ENCODE peak calls at places on chromosomes 7 and 10, in nine cellular contexts. J is dorsolateral prefrontal cortex, E is astrocyte, G is ovary, Q is K562, O is cardiac muscle cell, T is brain microvascular endothelial cell, M is tibial nerve, H is OCI-LY7. N is an unnamed sample.

GRCh38 chr10:72334196-72334831 is 20.4 kb downstream of the DNAJB12 start:
- DNase-seq in G (peak), T (peak), E (peak), H (no peak), M (no peak), J (peak), O (peak), Q (peak), N (no peak)

GRCh38 chr7:156673454-156673853 is 32.9 kb downstream of the RNF32 start:
- DNase-seq in E (no peak), H (no peak), M (no peak), J (no peak), G (no peak), O (no peak), T (no peak), Q (no peak), N (no peak)

GRCh38 chr10:6275022-6275997 is 72.6 kb downstream of the PFKFB3 start:
- DNase-seq in J (peak), M (peak), G (peak), T (peak), H (no peak), E (peak), Q (peak), O (no peak), N (peak)

GRCh38 chr7:155285423-155286220 is 12.1 kb upstream of the INSIG1 start:
- DNase-seq in J (no peak), T (no peak), E (no peak), M (no peak), G (no peak), O (no peak), Q (no peak), H (no peak), N (no peak)

GRCh38 chr7:8204674-8205377 is 57.1 kb downstream of the ICA1 start:
- DNase-seq in O (no peak), T (no peak), Q (no peak), J (no peak), E (no peak), G (no peak), H (no peak), M (no peak), N (no peak)

GRCh38 chr10:122445904-122446303 is 8.5 kb upstream of the ARMS2 start:
- DNase-seq in O (no peak), E (no peak), G (no peak), Q (no peak), J (no peak), M (no peak), H (no peak), T (no peak), N (no peak)

GRCh38 chr10:789831-790701 is 100.6 kb upstream of the DIP2C start:
- DNase-seq in O (no peak), H (no peak), J (no peak), M (no peak), T (no peak), Q (no peak), E (no peak), G (peak), N (no peak)

GRCh38 chr7:134329614-134330316 is 13.0 kb upstream of the SLC35B4 start:
- DNase-seq in J (no peak), M (no peak), H (no peak), Q (no peak), G (no peak), T (no peak), E (no peak), O (no peak), N (no peak)

GRCh38 chr7:51034531-51035264 is 252.0 kb upstream of the GRB10 start:
- DNase-seq in H (no peak), T (peak), J (no peak), Q (no peak), M (no peak), G (no peak), O (no peak), E (peak), N (no peak)

GRCh38 chr10:113133497-113133896 is 183.4 kb downstream of the TCF7L2 start:
- DNase-seq in H (no peak), Q (no peak), E (peak), O (no peak), J (no peak), M (no peak), T (peak), G (no peak), N (no peak)

GRCh38 chr7:20798081-20798693 is 11.5 kb upstream of the SP8 start:
- DNase-seq in T (no peak), E (no peak), Q (peak), G (no peak), M (no peak), H (no peak), J (no peak), O (peak), N (no peak)
- TF ChIP-seq CTCF in T (no peak), E (no peak), Q (peak), G (no peak), M (no peak), H (no peak), J (no peak), O (no peak), N (no peak)

GRCh38 chr7:124033093-124033806 is 383 bp upstream of the TMEM229A start:
- DNase-seq in J (peak), O (peak), E (no peak), G (peak), H (no peak), Q (no peak), T (no peak), M (no peak), N (no peak)

GRCh38 chr7:124032369-124033092 is at the start of gene TMEM229A:
- DNase-seq in E (peak), G (peak), H (no peak), O (peak), M (no peak), J (peak), T (peak), Q (no peak), N (no peak)

GRCh38 chr7:124031406-124031805 is 1.5 kb downstream of the TMEM229A start:
- DNase-seq in O (no peak), E (no peak), H (no peak), T (no peak), M (no peak), Q (no peak), J (no peak), G (no peak), N (no peak)

GRCh38 chr7:124030964-124031363 is 1.9 kb downstream of the TMEM229A start:
- DNase-seq in M (no peak), J (no peak), Q (no peak), O (no peak), E (no peak), G (no peak), H (no peak), T (no peak), N (no peak)

GRCh38 chr7:124031919-124032318 is 948 bp downstream of the TMEM229A start:
- DNase-seq in H (no peak), J (no peak), T (no peak), M (no peak), O (peak), Q (no peak), G (no peak), E (no peak), N (no peak)
- H3K4me3 ChIP-seq in H (no peak), J (peak), T (peak), M (peak), O (peak), Q (no peak), G (peak), E (no peak), N (no peak)

DNA sequence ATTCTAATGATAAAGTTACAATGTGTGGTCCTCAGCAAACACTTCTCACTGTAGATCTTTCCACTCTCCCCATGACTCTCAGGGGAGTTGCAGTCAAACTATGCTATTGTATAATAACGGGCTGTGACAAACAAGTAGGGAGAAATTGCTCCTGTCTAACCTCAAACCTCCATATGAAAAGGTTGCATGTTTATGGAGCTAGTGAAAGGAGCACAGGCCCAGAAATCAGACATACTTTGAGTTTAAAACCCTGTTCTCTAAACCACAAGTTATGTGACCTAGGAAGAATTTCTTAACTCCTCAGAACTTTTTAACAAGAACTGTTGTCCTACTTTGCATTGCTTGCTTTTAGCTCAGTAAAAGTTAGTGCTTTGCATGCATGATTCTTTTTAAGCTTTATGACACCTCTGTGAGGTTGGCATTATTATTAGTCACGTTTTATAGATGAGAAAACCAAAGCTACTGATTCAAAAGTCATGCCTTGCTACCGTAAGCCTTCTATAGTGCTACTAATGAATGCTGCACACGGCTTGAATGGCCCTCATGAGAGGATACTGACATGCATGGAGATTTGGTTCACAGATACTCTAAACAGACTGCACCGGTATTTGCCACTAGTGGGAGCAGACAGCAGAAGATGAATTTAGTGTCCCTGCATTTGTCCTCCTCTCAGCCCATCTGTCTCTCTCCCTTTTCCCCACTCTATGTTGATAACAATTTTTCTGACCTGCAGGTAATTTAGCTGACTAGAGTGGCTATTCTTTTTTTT is 129.5 kb upstream of the PCGF5 start:
- DNase-seq in E (peak), O (no peak), Q (peak), G (no peak), T (peak), J (no peak), H (no peak), M (no peak), N (peak)
- TF ChIP-seq CTCF in E (no peak), O (peak), Q (no peak), G (no peak), T (peak), J (no peak), H (no peak), M (no peak), N (peak)

GRCh38 chr10:48475943-48476278 is 129.0 kb downstream of the ARHGAP22 start:
- DNase-seq in E (no peak), Q (no peak), J (no peak), T (no peak), H (no peak), G (no peak), O (no peak), M (no peak), N (no peak)

GRCh38 chr10:48470893-48471805 is 133.7 kb downstream of the ARHGAP22 start:
- DNase-seq in J (no peak), Q (peak), M (no peak), O (no peak), T (peak), H (no peak), E (peak), G (no peak), N (no peak)

GRCh38 chr10:48474764-48475365 is 130.0 kb downstream of the ARHGAP22 start:
- DNase-seq in J (no peak), G (no peak), T (no peak), M (no peak), E (no peak), Q (no peak), O (no peak), H (no peak), N (no peak)

GRCh38 chr10:48472670-48473069 is 132.2 kb downstream of the ARHGAP22 start:
- DNase-seq in H (no peak), M (no peak), O (no peak), J (no peak), G (no peak), T (no peak), E (no peak), Q (no peak), N (no peak)

DNA sequence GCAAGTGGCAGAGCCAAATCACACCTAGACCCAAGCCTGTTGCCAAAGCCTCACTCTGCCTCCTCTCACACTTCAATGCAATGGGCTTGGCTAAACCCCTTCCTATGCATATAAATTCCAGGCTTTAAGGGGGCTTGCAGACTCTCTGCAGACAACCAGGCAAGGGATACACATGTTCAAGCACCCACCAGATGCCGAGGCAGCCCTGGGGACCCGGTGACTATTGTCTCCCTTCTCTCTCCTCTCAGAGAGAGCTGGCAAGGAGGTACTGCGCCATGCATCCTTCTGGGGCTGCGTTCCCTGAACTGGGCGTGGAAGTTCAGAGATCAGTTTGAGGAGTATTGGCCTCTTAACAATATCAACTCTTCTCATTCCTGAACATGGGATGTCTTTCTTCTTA is 131.2 kb downstream of the ARHGAP22 start:
- DNase-seq in M (no peak), H (no peak), T (no peak), O (no peak), J (no peak), G (no peak), Q (no peak), E (no peak), N (no peak)
- H3K4me3 ChIP-seq in M (no peak), H (no peak), T (no peak), O (no peak), J (no peak), G (no peak), Q (no peak), E (no peak), N (no peak)

GRCh38 chr10:106402455-106402854 is 762.1 kb downstream of the SORCS1 start:
- DNase-seq in Q (no peak), T (no peak), G (no peak), E (no peak), M (no peak), O (no peak), H (no peak), J (no peak), N (no peak)

GRCh38 chr10:106396192-106396591 is 768.3 kb downstream of the SORCS1 start:
- DNase-seq in H (no peak), J (no peak), E (no peak), T (no peak), Q (no peak), O (no peak), G (no peak), M (no peak), N (no peak)

GRCh38 chr10:106401967-106402366 is 762.5 kb downstream of the SORCS1 start:
- DNase-seq in J (no peak), M (no peak), G (no peak), H (no peak), O (no peak), T (no peak), E (no peak), Q (no peak), N (no peak)

GRCh38 chr10:106399112-106399511 is 765.4 kb downstream of the SORCS1 start:
- DNase-seq in J (no peak), E (no peak), G (no peak), M (no peak), O (no peak), Q (no peak), T (no peak), H (no peak), N (no peak)

GRCh38 chr10:106401161-106401560 is 763.3 kb downstream of the SORCS1 start:
- DNase-seq in J (no peak), M (no peak), E (no peak), O (no peak), T (no peak), Q (no peak), G (no peak), H (no peak), N (no peak)
- TF ChIP-seq CTCF in J (peak), M (no peak), E (peak), O (peak), T (no peak), Q (no peak), G (no peak), H (peak), N (no peak)

N was measured in GM12864.